ENCODE peak calls at places on chromosome 1, in five cellular contexts. One of them, this sample, is unnamed.

GRCh38 chr1:55010887-55011217 is 12.1 kb downstream of the BSND start:
- DNase-seq in chondrocyte: no peak
- DNase-seq in stomach: no peak
- DNase-seq in frontal cortex: no peak
- DNase-seq in NCI-H1092 treated with DMSO at 0.1 percent for 48 hours: no peak
- DNase-seq in this sample: no peak

GRCh38 chr1:179087665-179088064 is 5.8 kb downstream of the TOR3A start:
- DNase-seq in NCI-H1092 treated with DMSO at 0.1 percent for 48 hours: no peak
- DNase-seq in frontal cortex: no peak
- DNase-seq in chondrocyte: no peak
- DNase-seq in stomach: no peak
- DNase-seq in this sample: no peak

GRCh38 chr1:231395051-231395995 is 26.8 kb downstream of the EGLN1 start:
- DNase-seq in NCI-H1092 treated with DMSO at 0.1 percent for 48 hours: no peak
- DNase-seq in stomach: no peak
- DNase-seq in frontal cortex: no peak
- DNase-seq in chondrocyte: no peak
- DNase-seq in this sample: no peak

GRCh38 chr1:181676269-181676668 is 193.0 kb downstream of the CACNA1E start:
- DNase-seq in stomach: peak
- DNase-seq in chondrocyte: no peak
- DNase-seq in NCI-H1092 treated with DMSO at 0.1 percent for 48 hours: peak
- DNase-seq in frontal cortex: peak
- DNase-seq in this sample: no peak

GRCh38 chr1:207797229-207797973 is 45.5 kb downstream of the CD46 start:
- DNase-seq in NCI-H1092 treated with DMSO at 0.1 percent for 48 hours: peak
- DNase-seq in frontal cortex: peak
- DNase-seq in chondrocyte: no peak
- DNase-seq in stomach: peak
- DNase-seq in this sample: peak

GRCh38 chr1:94315552-94316116 is 78.2 kb upstream of the ARHGAP29 start:
- DNase-seq in frontal cortex: no peak
- DNase-seq in NCI-H1092 treated with DMSO at 0.1 percent for 48 hours: no peak
- DNase-seq in stomach: no peak
- DNase-seq in chondrocyte: no peak
- DNase-seq in this sample: no peak

GRCh38 chr1:9406111-9406510 is 113.4 kb downstream of the SPSB1 start:
- DNase-seq in stomach: no peak
- DNase-seq in frontal cortex: no peak
- DNase-seq in chondrocyte: no peak
- DNase-seq in NCI-H1092 treated with DMSO at 0.1 percent for 48 hours: peak
- DNase-seq in this sample: peak

GRCh38 chr1:98920441-98921110 is 84.1 kb downstream of the PLPPR5 start:
- DNase-seq in chondrocyte: no peak
- DNase-seq in NCI-H1092 treated with DMSO at 0.1 percent for 48 hours: no peak
- DNase-seq in frontal cortex: no peak
- DNase-seq in stomach: no peak
- DNase-seq in this sample: no peak

GRCh38 chr1:154751690-154752089 is 118.4 kb downstream of the KCNN3 start:
- DNase-seq in frontal cortex: no peak
- DNase-seq in stomach: peak
- DNase-seq in NCI-H1092 treated with DMSO at 0.1 percent for 48 hours: peak
- DNase-seq in chondrocyte: no peak
- DNase-seq in this sample: no peak

GRCh38 chr1:176164014-176164678 is 42.9 kb downstream of the COP1 start:
- DNase-seq in stomach: no peak
- DNase-seq in chondrocyte: no peak
- DNase-seq in frontal cortex: no peak
- DNase-seq in NCI-H1092 treated with DMSO at 0.1 percent for 48 hours: no peak
- DNase-seq in this sample: no peak

GRCh38 chr1:226223786-226224244 is 351 bp downstream of the MIXL1 start:
- DNase-seq in chondrocyte: no peak
- DNase-seq in frontal cortex: no peak
- DNase-seq in stomach: peak
- DNase-seq in NCI-H1092 treated with DMSO at 0.1 percent for 48 hours: no peak
- DNase-seq in this sample: no peak

GRCh38 chr1:243786546-243786945 is 63.5 kb downstream of the AKT3 start:
- DNase-seq in chondrocyte: no peak
- DNase-seq in stomach: no peak
- DNase-seq in NCI-H1092 treated with DMSO at 0.1 percent for 48 hours: no peak
- DNase-seq in frontal cortex: no peak
- DNase-seq in this sample: no peak

GRCh38 chr1:81800741-81801031 is at the start of gene ADGRL2:
- DNase-seq in NCI-H1092 treated with DMSO at 0.1 percent for 48 hours: peak
- DNase-seq in frontal cortex: peak
- DNase-seq in stomach: peak
- DNase-seq in chondrocyte: no peak
- DNase-seq in this sample: no peak